ENCODE peak calls at places on chromosomes 2 and 18, in seven cellular contexts. Z is neuronal stem cell, D is IMR-90, I is H1, T is H9, V is mesendoderm, B is trophoblast cell. E is an unnamed sample.

GRCh38 chr2:222709191-222709891 is 37.9 kb downstream of the MOGAT1 start:
- DNase-seq in V (peak; percentile 91), D (peak; percentile 99), Z (peak; percentile 23), T (peak; percentile 75), I (no peak), B (peak; percentile 97), E (peak; percentile 100)

GRCh38 chr2:21052044-21052443 is 8.2 kb upstream of the APOB start:
- DNase-seq in B (peak; percentile 66), V (peak; percentile 86), D (no peak), T (no peak), Z (no peak), I (no peak), E (no peak)

GRCh38 chr2:43193996-43194869 is 32.2 kb downstream of the ZFP36L2 start:
- DNase-seq in Z (no peak), V (peak; percentile 48), T (no peak), D (no peak), B (no peak), I (no peak), E (no peak)

GRCh38 chr2:115910270-115910669 is 1467.8 kb downstream of the DPP10 start:
- DNase-seq in I (no peak), T (peak; percentile 30), V (peak; percentile 54), B (peak; percentile 0), Z (no peak), D (no peak), E (peak; percentile 22)

GRCh38 chr2:23536326-23536725 is 151.3 kb downstream of the KLHL29 start:
- DNase-seq in B (no peak), Z (no peak), D (no peak), V (no peak), I (no peak), T (no peak), E (no peak)

GRCh38 chr2:141710589-141711239 is 420.1 kb downstream of the LRP1B start:
- DNase-seq in I (no peak), Z (no peak), D (no peak), T (no peak), V (no peak), B (no peak), E (no peak)

GRCh38 chr18:63063171-63063570 is 256.4 kb downstream of the BCL2 start:
- DNase-seq in Z (no peak), D (peak; percentile 15), I (no peak), T (no peak), B (no peak), V (peak; percentile 63), E (no peak)

GRCh38 chr2:170713280-170714155 is 1.6 kb upstream of the SP5 start:
- DNase-seq in Z (no peak), B (no peak), T (peak; percentile 50), I (no peak), V (peak; percentile 52), D (no peak), E (no peak)

GRCh38 chr18:6355789-6356589 is 58.7 kb downstream of the L3MBTL4 start:
- DNase-seq in B (no peak), I (no peak), D (peak; percentile 40), V (peak; percentile 19), Z (no peak), T (no peak), E (peak; percentile 1)

GRCh38 chr2:183059561-183059960 is 19.0 kb upstream of the DUSP19 start:
- DNase-seq in B (no peak), V (no peak), Z (no peak), T (no peak), D (peak; percentile 89), I (no peak), E (peak; percentile 82)

GRCh38 chr2:45006041-45006941 is 3.0 kb downstream of the SIX2 start:
- DNase-seq in Z (no peak), I (no peak), V (no peak), B (no peak), D (no peak), T (no peak), E (no peak)

GRCh38 chr2:45003586-45004568 is 5.4 kb downstream of the SIX2 start:
- DNase-seq in T (peak; percentile 43), B (no peak), I (no peak), Z (no peak), V (no peak), D (no peak), E (no peak)

GRCh38 chr2:45002661-45003210 is 6.5 kb downstream of the SIX2 start:
- DNase-seq in I (no peak), Z (no peak), D (no peak), B (no peak), T (peak; percentile 54), V (no peak), E (no peak)

GRCh38 chr2:45005261-45006002 is 3.8 kb downstream of the SIX2 start:
- DNase-seq in I (no peak), B (no peak), T (no peak), Z (no peak), D (no peak), V (no peak), E (no peak)

GRCh38 chr2:45004569-45005181 is 4.6 kb downstream of the SIX2 start:
- DNase-seq in Z (no peak), V (peak; percentile 84), I (no peak), T (peak; percentile 69), D (peak; percentile 2), B (no peak), E (no peak)
- H3K4me1 ChIP-seq in Z (peaks cover 8% of the 10 kb centered on the region), V (peaks cover 2% of the 10 kb centered on the region), I (peaks cover 30% of the 10 kb centered on the region), T (no peaks in the 10 kb centered on the region), D (peaks cover 3% of the 10 kb centered on the region), B (peaks cover 19% of the 10 kb centered on the region), E (peaks cover 44% of the 10 kb centered on the region)

GRCh38 chr2:240716130-240716798 is 24.6 kb downstream of the AQP12A start:
- DNase-seq in B (no peak), V (no peak), Z (no peak), I (no peak), T (no peak), D (no peak), E (no peak)
- H3K23ac ChIP-seq in B (no peak overlapping the region), V (no peak overlapping the region), Z (no peak overlapping the region), I (no peak overlapping the region), T (no peak overlapping the region), D (no peak overlapping the region), E (no peak overlapping the region)

GRCh38 chr2:207473203-207473865 is 56.4 kb upstream of the CREB1 start:
- DNase-seq in D (peak; percentile 88), I (peak; percentile 44), T (peak; percentile 61), V (peak; percentile 93), Z (peak; percentile 41), B (no peak), E (peak; percentile 88)

GRCh38 chr2:207475546-207475945 is 54.2 kb upstream of the CREB1 start:
- DNase-seq in I (no peak), D (no peak), B (no peak), V (no peak), Z (no peak), T (no peak), E (no peak)

GRCh38 chr2:207472343-207473202 is 57.2 kb upstream of the CREB1 start:
- DNase-seq in V (no peak), Z (no peak), T (no peak), B (no peak), D (peak; percentile 40), I (no peak), E (no peak)

GRCh38 chr2:207473866-207474251 is 55.9 kb upstream of the CREB1 start:
- DNase-seq in T (no peak), Z (no peak), D (no peak), I (no peak), B (no peak), V (no peak), E (no peak)

GRCh38 chr2:207474871-207475485 is 54.8 kb upstream of the CREB1 start:
- DNase-seq in B (no peak), Z (peak; percentile 51), T (no peak), D (peak; percentile 68), V (peak; percentile 61), I (no peak), E (peak; percentile 64)
- H3K9ac ChIP-seq in B (no peak overlapping the region), Z (no peak overlapping the region), T (no peak overlapping the region), D (no peak overlapping the region), V (no peak overlapping the region), I (no peak overlapping the region), E (peak overlapping the region; percentile 57)

DNA sequence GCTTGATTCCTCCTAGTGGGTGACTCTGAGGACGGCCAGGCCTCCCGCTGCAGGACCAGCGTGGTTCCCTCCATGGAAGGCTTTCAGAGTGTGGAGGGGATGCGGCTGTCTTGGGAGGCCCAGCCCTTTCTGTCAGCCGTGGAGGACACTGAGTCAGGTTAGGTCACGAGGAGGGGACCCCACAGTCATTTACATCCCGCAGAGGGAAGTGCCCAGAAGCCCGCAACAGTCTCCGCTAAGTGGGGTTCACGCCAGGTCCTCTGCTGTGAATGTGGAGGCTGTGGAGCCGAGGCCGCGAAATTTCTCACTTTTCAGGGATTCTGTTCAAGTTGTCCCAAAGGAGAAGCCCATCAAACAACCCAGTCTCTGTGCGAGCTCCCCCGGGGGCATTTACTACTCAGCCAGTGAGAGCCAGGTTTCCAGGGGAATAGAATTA is 8.8 kb downstream of the ACKR3 start:
- DNase-seq in B (no peak), T (no peak), Z (no peak), D (no peak), I (no peak), V (no peak), E (no peak)
- H3K4me1 ChIP-seq in B (peaks cover 68% of the 10 kb centered on the region), T (peaks cover 2% of the 10 kb centered on the region), Z (peaks cover 21% of the 10 kb centered on the region), D (no peaks in the 10 kb centered on the region), I (peaks cover 3% of the 10 kb centered on the region), V (peaks cover 5% of the 10 kb centered on the region), E (no peaks in the 10 kb centered on the region)

E was measured in mesenchymal stem cell.